ENCODE peak calls at places on chromosomes 11 and 22, in seven cellular contexts. Q is dorsolateral prefrontal cortex; M is pancreas; V is GM06990; W is HuH-7.5; U is NCI-H1092 treated with DMSO at 0.1 percent for 48 hours; J is activated CD4-positive, alpha-beta memory T cell treated with anti-CD3 and anti-CD28 coated beads, Interleukin-2, amount 10 ng/mL, durations not matched to agents 7 days and 5 days. D is an unnamed sample.

GRCh38 chr11:68528630-68529029 is 68.1 kb downstream of the PPP6R3 start:
- DNase-seq in Q (no peak), W (no peak), U (no peak), M (no peak), J (peak; percentile 46), V (no peak), D (no peak)

GRCh38 chr11:121716060-121716459 is 263.3 kb upstream of the SORL1-AS1 start:
- DNase-seq in W (no peak), J (no peak), M (no peak), U (no peak), Q (no peak), V (no peak), D (no peak)

GRCh38 chr22:25849514-25849913 is 107.5 kb downstream of the MYO18B start:
- DNase-seq in Q (no peak), J (no peak), U (no peak), M (no peak), W (no peak), V (no peak), D (no peak)

GRCh38 chr11:73528420-73528819 is 69.5 kb downstream of the FAM168A start:
- DNase-seq in U (no peak), Q (no peak), J (no peak), W (no peak), M (no peak), V (no peak), D (no peak)

GRCh38 chr11:30717621-30718020 is 131.5 kb upstream of the MPPED2 start:
- DNase-seq in V (no peak), W (no peak), M (no peak), J (no peak), Q (no peak), U (no peak), D (no peak)

GRCh38 chr11:24617856-24618255 is 121.0 kb downstream of the LUZP2 start:
- DNase-seq in W (no peak), Q (no peak), U (no peak), M (no peak), J (no peak), V (no peak), D (no peak)

GRCh38 chr11:72507050-72507449 is 72.7 kb upstream of the CLPB start:
- DNase-seq in W (no peak), J (no peak), M (no peak), V (no peak), Q (no peak), U (no peak), D (no peak)

GRCh38 chr22:23163665-23164064 is 16.6 kb upstream of the BCR start:
- DNase-seq in V (no peak), Q (peak; percentile 82), W (no peak), M (no peak), U (peak; percentile 67), J (no peak), D (no peak)

GRCh38 chr11:72856065-72856464 is 41.9 kb downstream of the ATG16L2 start:
- DNase-seq in U (no peak), V (no peak), J (no peak), Q (no peak), W (no peak), M (no peak), D (no peak)

GRCh38 chr11:62553839-62554361 is 7.3 kb upstream of the AHNAK start:
- DNase-seq in J (no peak), U (no peak), V (no peak), M (no peak), Q (no peak), W (no peak), D (no peak)

GRCh38 chr11:15468471-15468870 is 353.7 kb downstream of the INSC start:
- DNase-seq in J (no peak), Q (no peak), U (no peak), M (no peak), V (no peak), W (no peak), D (no peak)

GRCh38 chr11:125338886-125339811 is 156.9 kb downstream of the FEZ1 start:
- DNase-seq in J (no peak), W (no peak), Q (peak; percentile 34), U (no peak), V (no peak), M (no peak), D (no peak)

GRCh38 chr11:67376421-67376820 is 3.0 kb upstream of the CLCF1 start:
- DNase-seq in V (no peak), W (no peak), Q (no peak), U (no peak), M (no peak), J (no peak), D (no peak)

GRCh38 chr11:44748606-44749005 is 21.8 kb downstream of the TSPAN18 start:
- DNase-seq in M (no peak), J (no peak), W (no peak), V (no peak), U (no peak), Q (no peak), D (no peak)

GRCh38 chr11:116657842-116658825 is 114.7 kb downstream of the BUD13 start:
- DNase-seq in U (no peak), W (no peak), Q (no peak), J (no peak), M (no peak), V (no peak), D (no peak)

GRCh38 chr22:47175151-47175760 is 412.8 kb downstream of the TBC1D22A start:
- DNase-seq in V (peak; percentile 1), J (no peak), U (no peak), Q (peak; percentile 30), W (no peak), M (peak; percentile 51), D (no peak)

GRCh38 chr11:113188433-113188834 is 125.9 kb upstream of the TTC12 start:
- DNase-seq in V (no peak), W (no peak), Q (no peak), M (no peak), J (no peak), U (no peak), D (no peak)

GRCh38 chr11:45646275-45646970 is 19.0 kb downstream of the CHST1 start:
- DNase-seq in Q (no peak), U (no peak), W (no peak), V (no peak), J (no peak), M (peak; percentile 16), D (no peak)

GRCh38 chr22:29820941-29821789 is 16.9 kb downstream of the ASCC2 start:
- DNase-seq in M (peak; percentile 80), J (peak; percentile 71), W (peak; percentile 48), V (peak; percentile 57), U (peak; percentile 11), Q (no peak), D (peak; percentile 86)

GRCh38 chr11:104934594-104934993 is 33.8 kb downstream of the CASP4 start:
- DNase-seq in W (no peak), V (no peak), J (no peak), U (no peak), Q (no peak), M (no peak), D (no peak)

GRCh38 chr11:118002010-118002540 is 15.9 kb downstream of the IL10RA start:
- DNase-seq in W (no peak), U (no peak), V (no peak), J (peak; percentile 84), M (no peak), Q (no peak), D (no peak)

GRCh38 chr11:129960216-129961214 is 42.1 kb downstream of the PRDM10 start:
- DNase-seq in V (peak; percentile 41), U (no peak), J (no peak), M (no peak), W (no peak), Q (no peak), D (peak; percentile 47)

GRCh38 chr22:49140921-49141680 is 686.6 kb downstream of the BRD1 start:
- DNase-seq in V (no peak), J (no peak), W (no peak), U (no peak), Q (no peak), M (no peak), D (no peak)

GRCh38 chr22:36701166-36701713 is 2.3 kb downstream of the CACNG2 start:
- DNase-seq in U (no peak), M (no peak), J (no peak), W (no peak), Q (no peak), V (no peak), D (no peak)

GRCh38 chr11:67356867-67357561 is 3.7 kb upstream of the POLD4 start:
- DNase-seq in Q (peak; percentile 59), V (peak; percentile 58), M (peak; percentile 75), U (peak; percentile 60), W (peak; percentile 100), J (peak; percentile 75), D (peak; percentile 76)

GRCh38 chr11:20020716-20021115 is 139.6 kb downstream of the DBX1 start:
- DNase-seq in J (no peak), U (no peak), W (no peak), V (no peak), Q (no peak), M (no peak), D (no peak)

GRCh38 chr22:23075050-23075449 is 4.7 kb downstream of the GNAZ start:
- DNase-seq in Q (no peak), M (peak; percentile 21), U (no peak), J (no peak), V (no peak), W (no peak), D (no peak)

GRCh38 chr22:41485033-41485432 is 16.1 kb downstream of the ACO2 start:
- DNase-seq in W (no peak), M (no peak), U (no peak), Q (no peak), J (no peak), V (no peak), D (no peak)

GRCh38 chr11:133833899-133834296 is 11.4 kb downstream of the SPATA19 start:
- DNase-seq in V (no peak), Q (no peak), W (no peak), M (no peak), U (no peak), J (no peak), D (no peak)

GRCh38 chr11:94305146-94305545 is 766 bp downstream of the IZUMO1R start:
- DNase-seq in V (no peak), M (no peak), Q (no peak), J (no peak), W (no peak), U (no peak), D (no peak)

GRCh38 chr22:40367342-40367741 is 3.1 kb upstream of the SGSM3 start:
- DNase-seq in M (no peak), U (no peak), Q (no peak), W (no peak), J (no peak), V (no peak), D (no peak)

GRCh38 chr11:13338437-13339069 is 61.0 kb downstream of the BMAL1 start:
- DNase-seq in J (peak; percentile 44), M (no peak), V (no peak), W (no peak), U (no peak), Q (no peak), D (no peak)

GRCh38 chr11:63765688-63766241 is 2.8 kb downstream of the ZFTA start:
- DNase-seq in W (no peak), Q (no peak), J (no peak), U (no peak), M (peak; percentile 59), V (peak; percentile 9), D (no peak)

GRCh38 chr11:76074178-76075112 is 131.9 kb downstream of the WNT11 start:
- DNase-seq in J (no peak), U (no peak), W (no peak), V (no peak), M (no peak), Q (no peak), D (no peak)

GRCh38 chr11:112278803-112279202 is 18.1 kb upstream of the PLET1 start:
- DNase-seq in W (no peak), M (no peak), Q (no peak), J (no peak), U (no peak), V (no peak), D (no peak)